ENCODE peak calls at places on chromosomes 11 and 22, in ten cellular contexts. One of them, this sample, is unnamed.

GRCh38 chr22:37161442-37161841 is 11.7 kb upstream of the IL2RB start:
- DNase-seq in AG04450: no peak
- DNase-seq in psoas muscle: no peak
- DNase-seq in hepatocyte: no peak
- DNase-seq in K562: peak; percentile 59
- DNase-seq in stomach: no peak
- DNase-seq in tibial artery: no peak
- DNase-seq in endodermal cell: no peak
- DNase-seq in astrocyte: no peak
- DNase-seq in foreskin keratinocyte: no peak
- DNase-seq in this sample: no peak

GRCh38 chr11:11379661-11380060 is 26.6 kb upstream of the CSNK2A3 start:
- DNase-seq in AG04450: no peak
- DNase-seq in psoas muscle: no peak
- DNase-seq in hepatocyte: no peak
- DNase-seq in K562: no peak
- DNase-seq in stomach: no peak
- DNase-seq in tibial artery: no peak
- DNase-seq in endodermal cell: peak; percentile 26
- DNase-seq in astrocyte: no peak
- DNase-seq in foreskin keratinocyte: no peak
- DNase-seq in this sample: no peak

GRCh38 chr11:94639901-94640721 is 72.9 kb downstream of the PIWIL4 start:
- DNase-seq in AG04450: no peak
- DNase-seq in psoas muscle: no peak
- DNase-seq in hepatocyte: no peak
- DNase-seq in K562: peak; percentile 65
- DNase-seq in stomach: no peak
- DNase-seq in tibial artery: no peak
- DNase-seq in endodermal cell: peak; percentile 68
- DNase-seq in astrocyte: no peak
- DNase-seq in foreskin keratinocyte: no peak
- DNase-seq in this sample: no peak

GRCh38 chr11:102453921-102454320 is 1.4 kb upstream of the TMEM123 start:
- DNase-seq in AG04450: no peak
- DNase-seq in psoas muscle: no peak
- DNase-seq in hepatocyte: no peak
- DNase-seq in K562: no peak
- DNase-seq in stomach: no peak
- DNase-seq in tibial artery: no peak
- DNase-seq in endodermal cell: no peak
- DNase-seq in astrocyte: no peak
- DNase-seq in foreskin keratinocyte: peak; percentile 27
- DNase-seq in this sample: no peak

GRCh38 chr11:125593113-125593761 is 585 bp downstream of the STT3A start:
- DNase-seq in AG04450: no peak
- DNase-seq in psoas muscle: no peak
- DNase-seq in hepatocyte: peak; percentile 57
- DNase-seq in K562: peak; percentile 64
- DNase-seq in stomach: no peak
- DNase-seq in tibial artery: no peak
- DNase-seq in endodermal cell: no peak
- DNase-seq in astrocyte: peak; percentile 37
- DNase-seq in foreskin keratinocyte: no peak
- DNase-seq in this sample: peak; percentile 56

GRCh38 chr22:45997077-45997774 is 20.3 kb upstream of the WNT7B start:
- DNase-seq in AG04450: peak; percentile 90
- DNase-seq in psoas muscle: peak; percentile 91
- DNase-seq in hepatocyte: peak; percentile 69
- DNase-seq in K562: peak; percentile 26
- DNase-seq in stomach: peak; percentile 63
- DNase-seq in tibial artery: peak; percentile 96
- DNase-seq in endodermal cell: no peak
- DNase-seq in astrocyte: peak; percentile 94
- DNase-seq in foreskin keratinocyte: no peak
- DNase-seq in this sample: peak; percentile 88

GRCh38 chr11:36288442-36289225 is 590 bp downstream of the COMMD9 start:
- DNase-seq in AG04450: no peak
- DNase-seq in psoas muscle: no peak
- DNase-seq in hepatocyte: no peak
- DNase-seq in K562: peak; percentile 21
- DNase-seq in stomach: no peak
- DNase-seq in tibial artery: no peak
- DNase-seq in endodermal cell: peak; percentile 42
- DNase-seq in astrocyte: no peak
- DNase-seq in foreskin keratinocyte: no peak
- DNase-seq in this sample: no peak

GRCh38 chr11:132126973-132127900 is 756.8 kb downstream of the NTM start:
- DNase-seq in AG04450: peak; percentile 84
- DNase-seq in psoas muscle: peak; percentile 28
- DNase-seq in hepatocyte: peak; percentile 72
- DNase-seq in K562: no peak
- DNase-seq in stomach: no peak
- DNase-seq in tibial artery: no peak
- DNase-seq in endodermal cell: peak; percentile 78
- DNase-seq in astrocyte: peak; percentile 86
- DNase-seq in foreskin keratinocyte: no peak
- DNase-seq in this sample: no peak

GRCh38 chr11:132103006-132103405 is 732.6 kb downstream of the NTM start:
- DNase-seq in AG04450: no peak
- DNase-seq in psoas muscle: no peak
- DNase-seq in hepatocyte: no peak
- DNase-seq in K562: no peak
- DNase-seq in stomach: no peak
- DNase-seq in tibial artery: no peak
- DNase-seq in endodermal cell: peak; percentile 33
- DNase-seq in astrocyte: no peak
- DNase-seq in foreskin keratinocyte: no peak
- DNase-seq in this sample: no peak

GRCh38 chr11:79227308-79227707 is 213.5 kb downstream of the TENM4 start:
- DNase-seq in AG04450: no peak
- DNase-seq in psoas muscle: no peak
- DNase-seq in hepatocyte: no peak
- DNase-seq in K562: no peak
- DNase-seq in stomach: no peak
- DNase-seq in tibial artery: no peak
- DNase-seq in endodermal cell: no peak
- DNase-seq in astrocyte: no peak
- DNase-seq in foreskin keratinocyte: no peak
- DNase-seq in this sample: no peak

GRCh38 chr11:844693-845644 is 2.3 kb downstream of the TSPAN4 start:
- DNase-seq in AG04450: peak; percentile 71
- DNase-seq in psoas muscle: peak; percentile 90
- DNase-seq in hepatocyte: peak; percentile 90
- DNase-seq in K562: peak; percentile 66
- DNase-seq in stomach: peak; percentile 77
- DNase-seq in tibial artery: peak; percentile 97
- DNase-seq in endodermal cell: peak; percentile 96
- DNase-seq in astrocyte: peak; percentile 64
- DNase-seq in foreskin keratinocyte: no peak
- DNase-seq in this sample: peak; percentile 89

GRCh38 chr22:25482868-25483639 is 81.4 kb upstream of the GRK3 start:
- DNase-seq in AG04450: no peak
- DNase-seq in psoas muscle: no peak
- DNase-seq in hepatocyte: no peak
- DNase-seq in K562: no peak
- DNase-seq in stomach: peak; percentile 33
- DNase-seq in tibial artery: no peak
- DNase-seq in endodermal cell: no peak
- DNase-seq in astrocyte: no peak
- DNase-seq in foreskin keratinocyte: no peak
- DNase-seq in this sample: no peak

GRCh38 chr11:8807544-8808225 is 103.3 kb upstream of the AKIP1 start:
- DNase-seq in AG04450: peak; percentile 72
- DNase-seq in psoas muscle: peak; percentile 63
- DNase-seq in hepatocyte: no peak
- DNase-seq in K562: no peak
- DNase-seq in stomach: peak; percentile 46
- DNase-seq in tibial artery: no peak
- DNase-seq in endodermal cell: no peak
- DNase-seq in astrocyte: peak; percentile 96
- DNase-seq in foreskin keratinocyte: peak; percentile 65
- DNase-seq in this sample: no peak

GRCh38 chr11:73577496-73577917 is 20.4 kb downstream of the FAM168A start:
- DNase-seq in AG04450: peak; percentile 36
- DNase-seq in psoas muscle: no peak
- DNase-seq in hepatocyte: no peak
- DNase-seq in K562: no peak
- DNase-seq in stomach: no peak
- DNase-seq in tibial artery: no peak
- DNase-seq in endodermal cell: no peak
- DNase-seq in astrocyte: peak; percentile 32
- DNase-seq in foreskin keratinocyte: no peak
- DNase-seq in this sample: no peak

GRCh38 chr11:77250881-77251640 is 50.4 kb downstream of the GDPD4 start:
- DNase-seq in AG04450: no peak
- DNase-seq in psoas muscle: no peak
- DNase-seq in hepatocyte: no peak
- DNase-seq in K562: no peak
- DNase-seq in stomach: no peak
- DNase-seq in tibial artery: no peak
- DNase-seq in endodermal cell: no peak
- DNase-seq in astrocyte: peak; percentile 66
- DNase-seq in foreskin keratinocyte: peak; percentile 80
- DNase-seq in this sample: no peak

GRCh38 chr11:95072948-95073347 is 6.2 kb downstream of the SRSF8 start:
- DNase-seq in AG04450: no peak
- DNase-seq in psoas muscle: no peak
- DNase-seq in hepatocyte: no peak
- DNase-seq in K562: no peak
- DNase-seq in stomach: no peak
- DNase-seq in tibial artery: no peak
- DNase-seq in endodermal cell: peak; percentile 7
- DNase-seq in astrocyte: no peak
- DNase-seq in foreskin keratinocyte: no peak
- DNase-seq in this sample: no peak

GRCh38 chr11:47186937-47187681 is 875 bp upstream of the PACSIN3 start:
- DNase-seq in AG04450: no peak
- DNase-seq in psoas muscle: peak; percentile 69
- DNase-seq in hepatocyte: peak; percentile 75
- DNase-seq in K562: peak; percentile 41
- DNase-seq in stomach: peak; percentile 59
- DNase-seq in tibial artery: peak; percentile 91
- DNase-seq in endodermal cell: peak; percentile 82
- DNase-seq in astrocyte: peak; percentile 30
- DNase-seq in foreskin keratinocyte: no peak
- DNase-seq in this sample: no peak

GRCh38 chr11:61536676-61537270 is 28.2 kb downstream of the LRRC10B start:
- DNase-seq in AG04450: no peak
- DNase-seq in psoas muscle: no peak
- DNase-seq in hepatocyte: no peak
- DNase-seq in K562: no peak
- DNase-seq in stomach: no peak
- DNase-seq in tibial artery: no peak
- DNase-seq in endodermal cell: no peak
- DNase-seq in astrocyte: no peak
- DNase-seq in foreskin keratinocyte: no peak
- DNase-seq in this sample: no peak
- H3K27ac ChIP-seq in AG04450: no peak overlapping the region
- H3K27ac ChIP-seq in psoas muscle: no peak overlapping the region
- H3K27ac ChIP-seq in hepatocyte: no peak overlapping the region
- H3K27ac ChIP-seq in K562: no peak overlapping the region
- H3K27ac ChIP-seq in stomach: no peak overlapping the region
- H3K27ac ChIP-seq in tibial artery: no peak overlapping the region
- H3K27ac ChIP-seq in endodermal cell: no peak overlapping the region
- H3K27ac ChIP-seq in astrocyte: no peak overlapping the region
- H3K27ac ChIP-seq in foreskin keratinocyte: no peak overlapping the region
- H3K27ac ChIP-seq in this sample: no peak overlapping the region

DNA sequence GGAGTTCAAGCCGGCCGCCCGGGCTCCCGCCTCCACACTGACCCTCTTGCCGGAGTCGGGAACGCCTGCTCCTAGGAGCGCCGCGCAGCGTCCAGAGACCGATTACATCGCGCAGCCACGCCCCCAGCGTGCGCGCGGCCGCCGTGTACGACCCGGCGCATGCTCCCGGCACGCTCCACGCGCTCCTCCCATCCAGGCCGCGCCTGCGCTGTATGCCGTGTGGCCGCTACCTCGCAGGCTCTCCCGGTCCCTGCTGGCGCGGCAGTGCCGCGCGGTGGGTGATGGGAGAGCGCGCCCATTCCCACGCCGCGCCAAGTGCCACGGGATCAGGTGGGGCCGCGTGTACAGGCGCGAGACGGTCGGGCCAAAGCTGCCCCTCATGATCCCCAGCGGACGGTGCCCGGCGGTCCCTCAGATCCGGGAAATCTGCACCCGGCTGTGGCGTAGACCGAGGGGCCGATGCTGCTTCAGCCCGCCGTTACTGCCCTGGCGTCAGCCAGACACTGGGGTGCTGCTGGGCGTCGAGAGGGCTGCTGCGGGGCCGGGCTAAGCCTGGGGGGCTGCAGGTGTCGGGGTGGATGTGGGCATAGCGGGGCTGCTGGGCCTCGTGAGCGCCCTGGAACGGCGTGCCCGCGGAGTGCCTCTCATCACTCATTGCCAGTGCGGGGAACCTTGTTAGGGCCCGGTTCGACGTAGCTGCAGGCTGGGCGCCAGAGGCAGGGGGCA is at the start of the genes GNB1L and RTL10:
- DNase-seq in AG04450: peak; percentile 88
- DNase-seq in psoas muscle: peak; percentile 98
- DNase-seq in hepatocyte: peak; percentile 100
- DNase-seq in K562: peak; percentile 100
- DNase-seq in stomach: peak; percentile 99
- DNase-seq in tibial artery: peak; percentile 98
- DNase-seq in endodermal cell: peak; percentile 98
- DNase-seq in astrocyte: peak; percentile 90
- DNase-seq in foreskin keratinocyte: peak; percentile 82
- DNase-seq in this sample: peak; percentile 95
- TF ChIP-seq CTCF in AG04450: peak; percentile 20
- TF ChIP-seq CTCF in psoas muscle: no peak
- TF ChIP-seq CTCF in hepatocyte: no peak
- TF ChIP-seq CTCF in K562: peak; percentile 49
- TF ChIP-seq CTCF in stomach: no peak
- TF ChIP-seq CTCF in tibial artery: no peak
- TF ChIP-seq CTCF in endodermal cell: no peak
- TF ChIP-seq CTCF in astrocyte: no peak
- TF ChIP-seq CTCF in foreskin keratinocyte: peak; percentile 50
- TF ChIP-seq CTCF in this sample: peak; percentile 7

DNA sequence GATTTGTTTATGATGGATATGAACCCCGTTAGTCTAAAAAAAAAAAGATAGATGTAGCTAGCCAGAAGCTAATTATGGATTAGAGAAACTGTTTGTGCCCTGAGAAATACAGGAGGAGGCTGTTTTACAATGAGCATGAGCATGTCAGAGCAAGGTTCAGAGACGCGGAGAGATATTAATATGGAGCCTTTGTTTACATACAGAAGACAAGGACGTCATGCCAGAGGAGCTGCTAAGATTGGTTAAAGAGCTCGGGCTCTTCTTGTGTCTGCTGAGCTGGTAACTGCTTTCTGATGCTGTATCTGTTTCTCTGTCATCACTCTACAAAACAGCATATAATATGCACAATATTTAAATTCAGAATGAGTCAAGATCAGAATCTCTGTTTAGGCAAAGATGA is 24.9 kb upstream of the CCDC89 start:
- DNase-seq in AG04450: no peak
- DNase-seq in psoas muscle: no peak
- DNase-seq in hepatocyte: peak; percentile 11
- DNase-seq in K562: no peak
- DNase-seq in stomach: no peak
- DNase-seq in tibial artery: no peak
- DNase-seq in endodermal cell: no peak
- DNase-seq in astrocyte: no peak
- DNase-seq in foreskin keratinocyte: no peak
- DNase-seq in this sample: no peak
- H3K27ac ChIP-seq in AG04450: no peak overlapping the region
- H3K27ac ChIP-seq in psoas muscle: no peak overlapping the region
- H3K27ac ChIP-seq in hepatocyte: no peak overlapping the region
- H3K27ac ChIP-seq in K562: no peak overlapping the region
- H3K27ac ChIP-seq in stomach: no peak overlapping the region
- H3K27ac ChIP-seq in tibial artery: no peak overlapping the region
- H3K27ac ChIP-seq in endodermal cell: no peak overlapping the region
- H3K27ac ChIP-seq in astrocyte: no peak overlapping the region
- H3K27ac ChIP-seq in foreskin keratinocyte: no peak overlapping the region
- H3K27ac ChIP-seq in this sample: no peak overlapping the region

GRCh38 chr22:21450320-21450831 is 16.8 kb upstream of the TMEM191C start:
- DNase-seq in AG04450: no peak
- DNase-seq in psoas muscle: peak; percentile 14
- DNase-seq in hepatocyte: no peak
- DNase-seq in K562: no peak
- DNase-seq in stomach: peak; percentile 18
- DNase-seq in tibial artery: peak; percentile 42
- DNase-seq in endodermal cell: peak; percentile 65
- DNase-seq in astrocyte: no peak
- DNase-seq in foreskin keratinocyte: no peak
- DNase-seq in this sample: peak; percentile 34
- TF ChIP-seq CTCF in AG04450: peak; percentile 6
- TF ChIP-seq CTCF in psoas muscle: no peak
- TF ChIP-seq CTCF in hepatocyte: no peak
- TF ChIP-seq CTCF in K562: peak; percentile 48
- TF ChIP-seq CTCF in stomach: no peak
- TF ChIP-seq CTCF in tibial artery: no peak
- TF ChIP-seq CTCF in endodermal cell: peak; percentile 63
- TF ChIP-seq CTCF in astrocyte: no peak
- TF ChIP-seq CTCF in foreskin keratinocyte: no peak
- TF ChIP-seq CTCF in this sample: no peak